ENCODE peak calls at places on chromosomes 6 and 20, in seven cellular contexts. One of them, this sample, is unnamed.

GRCh38 chr6:3869284-3869631 is 20.1 kb downstream of the FAM50B start:
- DNase-seq in PC-9: no peak
- DNase-seq in fibroblast of pulmonary artery: no peak
- DNase-seq in CD8-positive, alpha-beta T cell: no peak
- DNase-seq in GM12865: no peak
- DNase-seq in adrenal gland: no peak
- DNase-seq in testis: no peak
- DNase-seq in this sample: no peak

GRCh38 chr6:37631295-37631694 is 66.4 kb downstream of the MDGA1 start:
- DNase-seq in PC-9: peak; percentile 58
- DNase-seq in testis: no peak
- DNase-seq in CD8-positive, alpha-beta T cell: no peak
- DNase-seq in GM12865: peak; percentile 45
- DNase-seq in adrenal gland: no peak
- DNase-seq in fibroblast of pulmonary artery: no peak
- DNase-seq in this sample: no peak

GRCh38 chr20:50036703-50037102 is 53.9 kb downstream of the SNAI1 start:
- DNase-seq in CD8-positive, alpha-beta T cell: no peak
- DNase-seq in GM12865: no peak
- DNase-seq in PC-9: no peak
- DNase-seq in testis: no peak
- DNase-seq in fibroblast of pulmonary artery: no peak
- DNase-seq in adrenal gland: no peak
- DNase-seq in this sample: no peak

GRCh38 chr6:43984442-43985321 is 142.6 kb downstream of the MRPL14 start:
- DNase-seq in fibroblast of pulmonary artery: no peak
- DNase-seq in CD8-positive, alpha-beta T cell: no peak
- DNase-seq in PC-9: no peak
- DNase-seq in adrenal gland: no peak
- DNase-seq in GM12865: no peak
- DNase-seq in testis: no peak
- DNase-seq in this sample: peak; percentile 43

GRCh38 chr6:104212977-104213696 is 646.6 kb downstream of the HACE1 start:
- DNase-seq in GM12865: no peak
- DNase-seq in PC-9: no peak
- DNase-seq in fibroblast of pulmonary artery: no peak
- DNase-seq in testis: no peak
- DNase-seq in adrenal gland: no peak
- DNase-seq in CD8-positive, alpha-beta T cell: no peak
- DNase-seq in this sample: no peak

GRCh38 chr6:41373919-41374617 is 38.7 kb downstream of the NCR2 start:
- DNase-seq in testis: no peak
- DNase-seq in GM12865: no peak
- DNase-seq in CD8-positive, alpha-beta T cell: no peak
- DNase-seq in fibroblast of pulmonary artery: peak; percentile 1
- DNase-seq in PC-9: no peak
- DNase-seq in adrenal gland: no peak
- DNase-seq in this sample: no peak

GRCh38 chr6:39885691-39886090 is 48.6 kb downstream of the MOCS1 start:
- DNase-seq in adrenal gland: no peak
- DNase-seq in CD8-positive, alpha-beta T cell: no peak
- DNase-seq in testis: no peak
- DNase-seq in PC-9: no peak
- DNase-seq in GM12865: no peak
- DNase-seq in fibroblast of pulmonary artery: no peak
- DNase-seq in this sample: no peak

GRCh38 chr6:105791569-105792318 is 294.4 kb upstream of the PRDM1 start:
- DNase-seq in testis: no peak
- DNase-seq in PC-9: no peak
- DNase-seq in CD8-positive, alpha-beta T cell: no peak
- DNase-seq in adrenal gland: no peak
- DNase-seq in GM12865: peak; percentile 64
- DNase-seq in fibroblast of pulmonary artery: no peak
- DNase-seq in this sample: no peak

GRCh38 chr6:150894191-150894744 is 28.8 kb downstream of the MTHFD1L start:
- DNase-seq in testis: no peak
- DNase-seq in GM12865: no peak
- DNase-seq in fibroblast of pulmonary artery: no peak
- DNase-seq in adrenal gland: no peak
- DNase-seq in PC-9: no peak
- DNase-seq in CD8-positive, alpha-beta T cell: no peak
- DNase-seq in this sample: no peak

GRCh38 chr6:32166411-32167061 is 2.1 kb downstream of the EGFL8 start:
- DNase-seq in adrenal gland: no peak
- DNase-seq in testis: no peak
- DNase-seq in PC-9: no peak
- DNase-seq in GM12865: no peak
- DNase-seq in fibroblast of pulmonary artery: no peak
- DNase-seq in CD8-positive, alpha-beta T cell: no peak
- DNase-seq in this sample: peak; percentile 29

GRCh38 chr6:68653074-68653705 is 18.1 kb downstream of the ADGRB3 start:
- DNase-seq in adrenal gland: no peak
- DNase-seq in PC-9: no peak
- DNase-seq in CD8-positive, alpha-beta T cell: no peak
- DNase-seq in testis: no peak
- DNase-seq in fibroblast of pulmonary artery: no peak
- DNase-seq in GM12865: no peak
- DNase-seq in this sample: no peak

GRCh38 chr6:72287801-72288200 is 334.1 kb upstream of the KCNQ5 start:
- DNase-seq in testis: no peak
- DNase-seq in PC-9: no peak
- DNase-seq in adrenal gland: no peak
- DNase-seq in GM12865: no peak
- DNase-seq in CD8-positive, alpha-beta T cell: no peak
- DNase-seq in fibroblast of pulmonary artery: no peak
- DNase-seq in this sample: no peak

GRCh38 chr6:3232017-3232838 is 4.8 kb upstream of the TUBB2B start:
- DNase-seq in PC-9: no peak
- DNase-seq in testis: no peak
- DNase-seq in adrenal gland: no peak
- DNase-seq in GM12865: no peak
- DNase-seq in fibroblast of pulmonary artery: no peak
- DNase-seq in CD8-positive, alpha-beta T cell: no peak
- DNase-seq in this sample: no peak

GRCh38 chr20:49310695-49311094 is 32.8 kb upstream of the ZNFX1 start:
- DNase-seq in adrenal gland: no peak
- DNase-seq in testis: no peak
- DNase-seq in PC-9: peak; percentile 62
- DNase-seq in fibroblast of pulmonary artery: peak; percentile 62
- DNase-seq in CD8-positive, alpha-beta T cell: no peak
- DNase-seq in GM12865: no peak
- DNase-seq in this sample: no peak

GRCh38 chr6:149636116-149636515 is 12.4 kb downstream of the KATNA1 start:
- DNase-seq in GM12865: no peak
- DNase-seq in fibroblast of pulmonary artery: peak; percentile 46
- DNase-seq in PC-9: no peak
- DNase-seq in testis: no peak
- DNase-seq in CD8-positive, alpha-beta T cell: no peak
- DNase-seq in adrenal gland: no peak
- DNase-seq in this sample: no peak

GRCh38 chr6:82363368-82364086 is at the start of gene TPBG:
- DNase-seq in CD8-positive, alpha-beta T cell: no peak
- DNase-seq in testis: peak; percentile 66
- DNase-seq in GM12865: peak; percentile 72
- DNase-seq in fibroblast of pulmonary artery: peak; percentile 60
- DNase-seq in PC-9: peak; percentile 46
- DNase-seq in adrenal gland: peak; percentile 51
- DNase-seq in this sample: no peak

GRCh38 chr6:74041420-74041819 is 345.4 kb downstream of the CD109 start:
- DNase-seq in PC-9: no peak
- DNase-seq in fibroblast of pulmonary artery: no peak
- DNase-seq in adrenal gland: no peak
- DNase-seq in testis: no peak
- DNase-seq in CD8-positive, alpha-beta T cell: no peak
- DNase-seq in GM12865: no peak
- DNase-seq in this sample: no peak

DNA sequence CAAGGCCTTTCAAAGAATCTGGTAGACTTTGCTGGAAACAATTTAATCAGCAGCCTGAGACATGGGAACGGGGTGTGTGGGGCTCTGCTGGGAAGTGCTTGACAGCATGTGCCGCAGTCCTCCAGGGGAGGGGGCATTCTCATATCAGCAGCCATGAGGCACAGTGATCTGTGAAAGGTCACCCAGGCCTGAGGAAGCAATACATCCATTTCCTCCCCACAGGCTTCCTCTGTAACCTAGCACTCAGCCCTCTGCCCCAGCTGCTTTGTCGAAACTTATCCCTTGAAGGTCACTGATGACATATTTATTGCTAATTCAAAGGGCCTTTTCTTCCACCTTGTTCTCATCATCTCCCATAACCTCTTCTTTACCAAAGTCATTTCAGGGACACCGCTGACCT is 103.3 kb downstream of the TNFAIP3 start:
- DNase-seq in CD8-positive, alpha-beta T cell: no peak
- DNase-seq in PC-9: no peak
- DNase-seq in testis: no peak
- DNase-seq in fibroblast of pulmonary artery: no peak
- DNase-seq in adrenal gland: no peak
- DNase-seq in GM12865: peak; percentile 70
- DNase-seq in this sample: peak; percentile 45
- TF ChIP-seq CTCF in CD8-positive, alpha-beta T cell: no peak
- TF ChIP-seq CTCF in PC-9: no peak
- TF ChIP-seq CTCF in testis: no peak
- TF ChIP-seq CTCF in fibroblast of pulmonary artery: no peak
- TF ChIP-seq CTCF in adrenal gland: no peak
- TF ChIP-seq CTCF in GM12865: no peak
- TF ChIP-seq CTCF in this sample: no peak

DNA sequence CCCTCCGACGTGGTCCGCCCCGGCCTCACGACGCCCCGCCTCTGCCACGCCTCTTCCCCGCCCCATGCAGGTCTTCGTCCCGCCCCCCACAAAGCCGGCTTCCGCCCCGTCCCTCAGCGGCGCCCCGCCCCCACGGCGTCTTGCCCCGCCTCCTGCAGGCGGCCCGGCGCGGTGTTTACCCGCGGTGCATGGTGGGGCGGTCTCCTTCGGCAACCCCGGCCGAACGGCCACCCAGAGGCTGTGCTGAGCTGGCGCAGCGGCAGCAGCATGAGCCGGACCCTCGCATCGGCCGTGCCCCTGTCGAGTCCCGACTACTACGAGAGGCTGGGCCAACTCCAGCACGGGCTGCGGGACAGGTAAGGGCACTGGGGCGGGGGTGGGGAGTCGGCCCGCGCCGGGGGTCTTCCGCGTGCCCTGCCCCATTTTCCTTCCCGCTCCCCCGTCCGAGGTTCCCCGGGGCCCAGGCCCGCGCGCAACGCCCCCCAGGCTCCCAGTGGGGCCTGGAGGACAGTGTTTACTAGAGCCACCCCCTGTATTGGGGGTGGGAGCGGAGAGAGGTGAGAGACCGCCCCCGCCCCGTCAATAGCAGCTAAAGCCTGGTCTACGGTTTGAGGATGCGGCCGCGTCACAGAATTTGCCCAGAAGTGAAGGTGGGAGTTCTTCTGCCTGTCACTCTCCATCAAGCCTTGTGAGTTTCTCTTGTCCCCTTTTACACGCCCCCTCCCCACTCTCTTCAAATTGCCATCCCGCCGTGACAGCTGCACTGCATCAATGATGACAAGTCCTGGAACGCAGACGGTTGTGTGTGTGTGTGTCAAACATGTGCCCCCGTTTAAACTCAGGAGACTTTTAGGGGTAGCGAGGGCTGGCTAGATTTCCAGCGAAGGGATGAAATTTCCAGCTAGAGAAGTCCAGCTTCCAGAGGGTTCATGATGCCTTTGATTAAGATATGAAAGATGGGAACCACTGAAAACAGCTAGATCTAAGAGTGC is at the start of gene KIZ:
- DNase-seq in adrenal gland: peak; percentile 97
- DNase-seq in PC-9: peak; percentile 78
- DNase-seq in GM12865: peak; percentile 98
- DNase-seq in fibroblast of pulmonary artery: peak; percentile 96
- DNase-seq in CD8-positive, alpha-beta T cell: peak; percentile 97
- DNase-seq in testis: peak; percentile 97
- DNase-seq in this sample: peak; percentile 94
- TF ChIP-seq CTCF in adrenal gland: no peak
- TF ChIP-seq CTCF in PC-9: peak; percentile 33
- TF ChIP-seq CTCF in GM12865: peak; percentile 37
- TF ChIP-seq CTCF in fibroblast of pulmonary artery: no peak
- TF ChIP-seq CTCF in CD8-positive, alpha-beta T cell: peak; percentile 53
- TF ChIP-seq CTCF in testis: no peak
- TF ChIP-seq CTCF in this sample: no peak

GRCh38 chr6:33672808-33673207 is 38.7 kb downstream of the UQCC2 start:
- DNase-seq in CD8-positive, alpha-beta T cell: no peak
- DNase-seq in GM12865: peak; percentile 55
- DNase-seq in adrenal gland: peak; percentile 97
- DNase-seq in PC-9: peak; percentile 89
- DNase-seq in testis: peak; percentile 80
- DNase-seq in fibroblast of pulmonary artery: peak; percentile 96
- DNase-seq in this sample: no peak
- TF ChIP-seq CTCF in CD8-positive, alpha-beta T cell: no peak
- TF ChIP-seq CTCF in GM12865: peak; percentile 46
- TF ChIP-seq CTCF in adrenal gland: peak; percentile 18
- TF ChIP-seq CTCF in PC-9: peak; percentile 64
- TF ChIP-seq CTCF in testis: peak; percentile 26
- TF ChIP-seq CTCF in fibroblast of pulmonary artery: peak; percentile 73
- TF ChIP-seq CTCF in this sample: no peak

GRCh38 chr6:20162515-20162914 is 49.8 kb downstream of the MBOAT1 start:
- DNase-seq in adrenal gland: no peak
- DNase-seq in fibroblast of pulmonary artery: no peak
- DNase-seq in testis: no peak
- DNase-seq in GM12865: peak; percentile 22
- DNase-seq in PC-9: no peak
- DNase-seq in CD8-positive, alpha-beta T cell: no peak
- DNase-seq in this sample: no peak
- TF ChIP-seq CTCF in adrenal gland: no peak
- TF ChIP-seq CTCF in fibroblast of pulmonary artery: no peak
- TF ChIP-seq CTCF in testis: no peak
- TF ChIP-seq CTCF in GM12865: no peak
- TF ChIP-seq CTCF in PC-9: no peak
- TF ChIP-seq CTCF in CD8-positive, alpha-beta T cell: no peak
- TF ChIP-seq CTCF in this sample: no peak

DNA sequence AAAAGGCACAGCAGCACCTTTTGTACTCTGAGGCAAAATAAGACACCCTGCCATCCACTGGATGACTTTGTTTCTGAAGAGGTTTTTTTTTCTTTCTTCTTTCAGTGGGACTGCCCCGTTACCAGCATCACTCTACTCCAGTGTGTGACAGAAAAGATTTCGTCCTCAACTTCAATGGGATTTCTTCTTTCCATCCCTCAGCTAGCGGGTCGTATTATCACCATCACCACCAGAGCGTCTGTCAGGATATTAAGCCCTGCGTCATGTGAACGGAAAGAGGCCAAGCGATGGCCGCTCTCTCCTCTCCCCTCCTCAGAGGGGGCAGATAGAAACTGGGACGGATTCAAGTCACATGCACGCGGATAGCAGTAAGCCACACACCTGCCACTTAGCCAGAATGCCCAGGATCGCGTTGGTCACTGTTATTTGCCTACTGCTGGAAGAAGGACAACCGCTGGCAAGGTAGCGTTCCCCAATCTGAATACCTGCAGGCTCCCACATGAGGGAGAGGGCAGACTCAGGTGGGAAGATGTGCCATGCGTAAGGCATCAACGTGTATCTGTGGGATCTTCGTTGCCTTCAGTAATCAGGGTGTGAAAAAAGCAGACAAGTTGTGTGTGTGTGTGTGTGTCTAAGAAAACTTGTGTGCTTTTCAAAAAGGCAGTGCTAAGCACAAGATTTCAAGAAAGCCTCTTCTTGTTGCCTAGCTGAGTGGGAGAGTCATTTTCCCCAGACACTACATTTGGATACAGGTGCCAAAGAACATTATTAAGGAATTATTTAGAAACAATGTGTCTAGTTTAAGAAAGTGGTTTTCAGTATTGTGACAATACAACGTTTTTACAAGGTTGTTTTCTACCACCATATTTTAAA is 5.5 kb downstream of the FOXF2 start:
- DNase-seq in fibroblast of pulmonary artery: no peak
- DNase-seq in testis: no peak
- DNase-seq in PC-9: no peak
- DNase-seq in CD8-positive, alpha-beta T cell: no peak
- DNase-seq in adrenal gland: no peak
- DNase-seq in GM12865: no peak
- DNase-seq in this sample: no peak
- TF ChIP-seq CTCF in fibroblast of pulmonary artery: no peak
- TF ChIP-seq CTCF in testis: no peak
- TF ChIP-seq CTCF in PC-9: no peak
- TF ChIP-seq CTCF in CD8-positive, alpha-beta T cell: no peak
- TF ChIP-seq CTCF in adrenal gland: no peak
- TF ChIP-seq CTCF in GM12865: no peak
- TF ChIP-seq CTCF in this sample: no peak